ENCODE peak calls at places on chromosomes 16 and 17, in ten cellular contexts. K is stomach, T is GM12891, Q is breast epithelium, L is GM12878, G is HCT116, S is transverse colon, J is prostate gland, P is esophagus muscularis mucosa, N is HepG2. Y is an unnamed sample.

GRCh38 chr17:10633738-10634379 is 23.2 kb downstream of the MYH3 start:
- DNase-seq in K (no peak), T (peak; percentile 54), Q (no peak), L (peak; percentile 71), G (no peak), S (no peak), J (no peak), P (no peak), N (no peak), Y (peak; percentile 49)

GRCh38 chr16:75282811-75283281 is 31.4 kb upstream of the BCAR1 start:
- DNase-seq in K (no peak), T (no peak), Q (no peak), L (no peak), G (no peak), S (no peak), J (no peak), P (no peak), N (no peak), Y (no peak)

GRCh38 chr17:59652119-59652518 is 32.4 kb downstream of the CLTC start:
- DNase-seq in K (no peak), T (no peak), Q (no peak), L (no peak), G (no peak), S (no peak), J (no peak), P (no peak), N (no peak), Y (no peak)

GRCh38 chr16:49920397-49920796 is 64.5 kb upstream of the ZNF423 start:
- DNase-seq in K (no peak), T (no peak), Q (no peak), L (no peak), G (no peak), S (no peak), J (no peak), P (no peak), N (no peak), Y (no peak)

GRCh38 chr16:70789231-70789926 is 11.6 kb downstream of the VAC14 start:
- DNase-seq in K (peak; percentile 47), T (no peak), Q (peak; percentile 57), L (no peak), G (no peak), S (peak; percentile 30), J (no peak), P (peak; percentile 93), N (no peak), Y (no peak)

GRCh38 chr16:84834403-84834772 is 14.6 kb downstream of the CRISPLD2 start:
- DNase-seq in K (no peak), T (no peak), Q (peak; percentile 64), L (no peak), G (no peak), S (no peak), J (no peak), P (no peak), N (no peak), Y (no peak)

GRCh38 chr17:78622491-78623265 is 45.5 kb upstream of the DNAH17 start:
- DNase-seq in K (no peak), T (no peak), Q (no peak), L (no peak), G (no peak), S (no peak), J (no peak), P (no peak), N (no peak), Y (no peak)

GRCh38 chr16:483351-484075 is 44.0 kb upstream of the CAPN15 start:
- DNase-seq in K (no peak), T (no peak), Q (no peak), L (no peak), G (no peak), S (no peak), J (no peak), P (no peak), N (no peak), Y (no peak)

GRCh38 chr17:66542967-66543525 is 240.6 kb downstream of the PRKCA start:
- DNase-seq in K (no peak), T (no peak), Q (no peak), L (no peak), G (no peak), S (no peak), J (no peak), P (no peak), N (peak; percentile 29), Y (no peak)

GRCh38 chr17:49260011-49260921 is 29.7 kb upstream of the PHOSPHO1 start:
- DNase-seq in K (peak; percentile 49), T (peak; percentile 53), Q (peak; percentile 44), L (no peak), G (peak; percentile 84), S (peak; percentile 52), J (peak; percentile 25), P (no peak), N (peak; percentile 35), Y (peak; percentile 59)

GRCh38 chr16:11359370-11359769 is 14.1 kb downstream of the RMI2 start:
- DNase-seq in K (no peak), T (no peak), Q (peak; percentile 93), L (no peak), G (peak; percentile 12), S (no peak), J (peak; percentile 74), P (no peak), N (no peak), Y (no peak)

GRCh38 chr17:36464765-36465088 is 21.8 kb upstream of the ZNHIT3 start:
- DNase-seq in K (no peak), T (no peak), Q (no peak), L (no peak), G (no peak), S (no peak), J (no peak), P (no peak), N (no peak), Y (no peak)

GRCh38 chr16:84062734-84063640 is 20.4 kb upstream of the SLC38A8 start:
- DNase-seq in K (peak; percentile 76), T (peak; percentile 62), Q (peak; percentile 32), L (no peak), G (peak; percentile 52), S (peak; percentile 70), J (peak; percentile 51), P (peak; percentile 95), N (peak; percentile 59), Y (peak; percentile 48)

GRCh38 chr17:1644493-1645206 is 882 bp downstream of the SCARF1 start:
- DNase-seq in K (no peak), T (no peak), Q (no peak), L (peak; percentile 61), G (no peak), S (no peak), J (no peak), P (no peak), N (no peak), Y (peak; percentile 56)

DNA sequence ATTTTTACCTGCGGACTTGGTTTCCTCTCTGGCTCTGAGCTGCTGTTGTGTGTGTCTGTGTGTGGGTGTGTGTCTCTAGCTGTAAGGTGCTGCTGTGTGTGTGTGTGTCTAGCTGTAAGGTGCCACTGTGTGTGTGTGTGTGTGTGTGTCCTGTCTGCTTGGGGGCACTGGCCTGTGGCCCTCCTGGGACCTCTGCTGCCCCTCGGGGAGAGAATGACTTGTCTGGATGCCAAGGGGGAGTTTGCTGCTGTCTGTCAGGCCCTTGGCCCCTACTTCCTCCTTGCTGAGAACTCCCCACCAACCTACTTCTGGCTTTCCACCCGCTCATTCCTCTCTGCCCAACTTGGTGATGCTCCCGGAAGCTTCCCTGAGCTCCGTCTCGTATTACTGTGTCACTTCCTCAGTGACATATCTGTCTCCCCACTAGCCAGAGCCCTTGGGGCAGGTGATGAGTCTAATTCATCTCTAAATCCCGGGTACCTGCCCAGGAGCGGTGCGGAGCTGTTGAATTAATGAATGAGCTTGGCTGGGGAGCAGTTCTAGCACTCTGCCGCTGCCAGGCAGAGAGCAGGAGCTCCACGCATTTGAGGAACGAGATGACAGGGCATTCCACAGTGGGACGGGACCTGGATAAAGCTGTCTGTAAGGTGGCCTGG is 3.5 kb upstream of the LASP1NB start:
- DNase-seq in K (peak; percentile 24), T (no peak), Q (peak; percentile 11), L (no peak), G (no peak), S (no peak), J (no peak), P (peak; percentile 90), N (no peak), Y (no peak)
- TF ChIP-seq POLR2AphosphoS5 in K (no peak), T (peak; percentile 40), Q (no peak), L (no peak), G (no peak), S (no peak), J (no peak), P (no peak), N (no peak), Y (no peak)

DNA sequence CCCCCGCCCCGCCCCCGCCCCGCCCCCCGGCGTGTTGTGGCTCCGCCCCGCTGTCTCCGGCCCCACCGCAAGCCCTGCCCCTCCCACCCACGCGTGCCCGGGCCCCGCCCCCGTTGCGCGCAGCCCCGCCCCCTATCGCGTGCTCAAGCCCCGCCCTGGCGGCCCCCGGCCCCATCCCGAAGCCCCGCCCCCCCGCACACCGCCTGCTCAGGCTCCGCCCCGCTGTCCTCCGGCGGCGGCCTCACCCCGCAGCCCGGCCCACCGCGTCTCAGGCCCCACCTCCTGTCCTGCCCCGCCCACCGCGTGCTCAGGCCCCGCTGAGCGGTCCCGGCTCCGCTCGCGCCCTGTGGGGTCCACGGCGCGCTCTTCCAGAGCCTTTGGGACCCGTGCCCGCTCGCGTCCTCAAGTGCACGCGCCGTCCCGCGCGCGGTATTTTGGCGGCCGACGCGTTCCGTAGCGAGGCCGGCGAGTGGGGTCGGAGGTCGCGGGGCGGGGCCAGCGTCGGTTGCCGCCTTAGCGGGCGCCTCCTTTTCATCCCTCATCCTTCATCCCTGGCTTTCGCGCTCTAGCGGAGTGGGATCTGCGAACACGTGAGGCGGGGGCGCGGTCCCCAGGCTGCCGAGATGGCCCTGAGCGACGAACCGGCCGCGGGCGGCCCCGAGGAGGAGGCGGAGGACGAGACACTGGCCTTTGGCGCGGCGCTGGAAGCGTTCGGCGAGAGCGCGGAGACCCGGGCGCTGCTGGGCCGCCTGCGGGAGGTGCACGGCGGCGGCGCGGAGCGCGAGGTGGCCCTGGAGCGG is at the start of gene TBCD:
- DNase-seq in K (peak; percentile 87), T (peak; percentile 94), Q (peak; percentile 84), L (peak; percentile 23), G (peak; percentile 82), S (peak; percentile 89), J (peak; percentile 88), P (peak; percentile 96), N (peak; percentile 71), Y (peak; percentile 95)
- TF ChIP-seq POLR2A in K (no peak), T (no peak), Q (no peak), L (peak; percentile 61), G (peak; percentile 33), S (peak; percentile 27), J (peak; percentile 77), P (peak; percentile 10), N (no peak), Y (peak; percentile 37)

GRCh38 chr16:4416200-4417032 is at the start of gene CORO7:
- DNase-seq in K (peak; percentile 98), T (peak; percentile 93), Q (peak; percentile 94), L (peak; percentile 76), G (peak; percentile 69), S (peak; percentile 98), J (peak; percentile 96), P (peak; percentile 99), N (peak; percentile 80), Y (peak; percentile 96)
- TF ChIP-seq POLR2AphosphoS5 in K (peak; percentile 51), T (peak; percentile 59), Q (peak; percentile 18), L (peak; percentile 82), G (peak; percentile 57), S (peak; percentile 81), J (peak; percentile 88), P (peak; percentile 82), N (no peak), Y (peak; percentile 70)

DNA sequence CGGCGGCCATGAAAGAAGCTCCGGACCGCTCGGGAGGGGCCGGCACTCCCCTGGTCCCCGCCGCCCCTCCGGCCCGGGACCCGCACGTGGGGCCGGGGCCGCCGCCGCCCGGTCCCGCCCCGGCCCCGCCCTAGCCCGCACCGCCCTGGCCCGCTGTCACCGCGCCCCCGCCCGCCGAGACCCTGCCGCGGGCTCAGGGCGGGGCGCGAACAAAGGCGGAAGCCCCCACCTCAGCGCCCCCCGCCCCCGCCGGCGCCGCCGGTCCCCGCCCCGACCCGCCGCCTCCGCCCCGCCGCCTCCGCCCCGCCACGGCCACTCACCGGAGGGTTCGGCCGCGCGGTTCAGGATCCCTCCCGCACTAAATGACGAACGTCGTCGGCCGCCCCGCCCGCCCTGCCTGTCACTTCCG is at the start of gene ARHGDIA:
- DNase-seq in K (no peak), T (no peak), Q (no peak), L (no peak), G (no peak), S (no peak), J (no peak), P (no peak), N (no peak), Y (no peak)
- TF ChIP-seq POLR2A in K (no peak), T (no peak), Q (no peak), L (no peak), G (peak; percentile 78), S (no peak), J (no peak), P (no peak), N (no peak), Y (no peak)

Y was measured in GM12892.